ENCODE peak calls at places on chromosome 10, in four cellular contexts. N, D, G and U are unnamed samples.

GRCh38 chr10:77962350-77963146 is 36.0 kb upstream of the DLG5 start:
- DNase-seq in N (no peak), D (no peak), G (no peak), U (no peak)

GRCh38 chr10:125159486-125159931 is 854 bp downstream of the CTBP2 start:
- DNase-seq in N (no peak), D (no peak), G (no peak), U (peak; percentile 46)

GRCh38 chr10:99872367-99873162 is 90.1 kb downstream of the ABCC2 start:
- DNase-seq in N (no peak), D (no peak), G (no peak), U (no peak)

GRCh38 chr10:48442090-48442808 is 135.8 kb downstream of the MAPK8 start:
- DNase-seq in N (no peak), D (no peak), G (no peak), U (no peak)

GRCh38 chr10:64636461-64636860 is 1115.3 kb downstream of the REEP3 start:
- DNase-seq in N (no peak), D (no peak), G (no peak), U (no peak)

GRCh38 chr10:130443236-130443635 is 307.0 kb downstream of the GLRX3 start:
- DNase-seq in N (no peak), D (no peak), G (no peak), U (no peak)

GRCh38 chr10:79905322-79906314 is 43.3 kb downstream of the SFTPD start:
- DNase-seq in N (no peak), D (peak; percentile 27), G (peak; percentile 22), U (peak; percentile 54)

GRCh38 chr10:117165557-117166419 is 27.7 kb upstream of the VAX1 start:
- DNase-seq in N (peak; percentile 33), D (no peak), G (no peak), U (peak; percentile 57)

GRCh38 chr10:15738237-15738928 is 18.7 kb upstream of the ITGA8 start:
- DNase-seq in N (no peak), D (no peak), G (no peak), U (no peak)

GRCh38 chr10:112475565-112476233 is 28.7 kb downstream of the VTI1A start:
- DNase-seq in N (no peak), D (peak; percentile 37), G (no peak), U (no peak)

GRCh38 chr10:74799840-74800239 is 26.6 kb upstream of the KAT6B start:
- DNase-seq in N (no peak), D (no peak), G (no peak), U (no peak)

GRCh38 chr10:97063271-97063982 is 122.3 kb downstream of the SLIT1 start:
- DNase-seq in N (no peak), D (no peak), G (no peak), U (no peak)

GRCh38 chr10:43981232-43981631 is 332.6 kb upstream of the ZNF32 start:
- DNase-seq in N (no peak), D (peak; percentile 29), G (no peak), U (no peak)

GRCh38 chr10:103598654-103599115 is 105.2 kb downstream of the NEURL1 start:
- DNase-seq in N (peak; percentile 66), D (no peak), G (peak; percentile 36), U (peak; percentile 50)

GRCh38 chr10:114259825-114260224 is 20.8 kb downstream of the VWA2 start:
- DNase-seq in N (no peak), D (no peak), G (no peak), U (peak; percentile 78)

GRCh38 chr10:49550563-49550962 is 11.6 kb upstream of the ERCC6 start:
- DNase-seq in N (peak; percentile 46), D (no peak), G (no peak), U (no peak)

GRCh38 chr10:75407716-75408511 is 6.3 kb upstream of the ZNF503 start:
- DNase-seq in N (no peak), D (no peak), G (no peak), U (peak; percentile 37)

GRCh38 chr10:102777696-102778530 is 34.2 kb downstream of the WBP1L start:
- DNase-seq in N (no peak), D (no peak), G (no peak), U (peak; percentile 40)

GRCh38 chr10:42734537-42734936 is 48.1 kb upstream of the BMS1 start:
- DNase-seq in N (no peak), D (no peak), G (no peak), U (no peak)

GRCh38 chr10:3761916-3762708 is 22.9 kb downstream of the KLF6 start:
- DNase-seq in N (peak; percentile 57), D (no peak), G (no peak), U (no peak)

GRCh38 chr10:51983481-51983880 is 284.1 kb upstream of the CSTF2T start:
- DNase-seq in N (no peak), D (no peak), G (no peak), U (no peak)

GRCh38 chr10:36423821-36424248 is 701.6 kb upstream of the ANKRD30A start:
- DNase-seq in N (no peak), D (no peak), G (no peak), U (no peak)

GRCh38 chr10:77290528-77291155 is 347.0 kb downstream of the KCNMA1 start:
- DNase-seq in N (no peak), D (no peak), G (no peak), U (no peak)

GRCh38 chr10:64813391-64813790 is 1292.2 kb downstream of the REEP3 start:
- DNase-seq in N (no peak), D (no peak), G (no peak), U (no peak)

GRCh38 chr10:10830316-10831061 is 187.2 kb upstream of the CELF2 start:
- DNase-seq in N (no peak), D (no peak), G (no peak), U (no peak)

GRCh38 chr10:114791768-114792167 is 29.8 kb upstream of the FHIP2A start:
- DNase-seq in N (no peak), D (no peak), G (no peak), U (no peak)

GRCh38 chr10:88979153-88979562 is 11.4 kb upstream of the FAS start:
- DNase-seq in N (no peak), D (no peak), G (no peak), U (peak; percentile 56)

GRCh38 chr10:118590334-118590733 is 5.1 kb downstream of the PRLHR start:
- DNase-seq in N (no peak), D (no peak), G (no peak), U (no peak)

GRCh38 chr10:807958-808353 is 118.5 kb upstream of the DIP2C start:
- DNase-seq in N (no peak), D (no peak), G (no peak), U (no peak)

GRCh38 chr10:811781-812180 is 119.7 kb downstream of the LARP4B start:
- DNase-seq in N (no peak), D (no peak), G (no peak), U (no peak)

GRCh38 chr10:811379-811778 is 120.1 kb downstream of the LARP4B start:
- DNase-seq in N (no peak), D (no peak), G (no peak), U (no peak)

GRCh38 chr10:810351-810846 is 120.9 kb upstream of the DIP2C start:
- DNase-seq in N (no peak), D (peak; percentile 27), G (no peak), U (no peak)

DNA sequence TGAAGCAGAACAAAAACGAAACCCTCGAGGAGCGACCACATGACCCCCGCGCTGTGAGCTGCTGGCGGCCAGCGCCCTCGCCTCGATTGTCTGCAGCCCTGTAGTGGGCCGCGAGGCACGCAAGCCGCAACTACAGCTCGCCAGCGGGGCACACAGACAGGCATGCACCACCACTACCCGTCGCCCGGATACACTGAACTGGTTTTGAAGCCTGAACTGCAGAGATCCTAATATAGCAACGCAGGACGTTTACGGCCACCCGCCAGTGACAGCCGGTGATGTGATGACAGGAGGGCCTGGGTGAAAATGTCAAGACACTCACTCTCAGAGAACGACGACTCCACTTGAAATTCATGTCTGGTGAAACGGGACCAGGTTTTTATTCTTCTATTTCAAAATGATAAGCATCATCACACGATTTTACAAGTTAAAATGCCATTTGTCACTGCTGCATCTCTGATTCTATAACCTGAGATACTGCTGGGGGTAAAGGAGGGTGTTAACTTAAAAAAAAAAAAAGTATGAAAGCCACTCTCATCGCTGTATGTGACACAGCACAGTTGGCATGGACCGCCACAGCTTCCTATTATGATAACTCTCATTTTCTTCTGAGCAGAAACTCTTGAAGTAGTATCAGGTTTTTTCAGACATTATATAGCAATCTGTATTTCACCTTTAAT is 120.3 kb upstream of the DIP2C start:
- DNase-seq in N (no peak), D (no peak), G (no peak), U (no peak)
- H3K36me3 ChIP-seq in N (peaks cover 45% of the 10 kb centered on the region), D (peaks cover 9% of the 10 kb centered on the region), G (peaks cover 70% of the 10 kb centered on the region), U (peaks cover 81% of the 10 kb centered on the region)

GRCh38 chr10:86489071-86489810 is 32.4 kb downstream of the WAPL start:
- DNase-seq in N (no peak), D (no peak), G (no peak), U (no peak)
- H3K36me3 ChIP-seq in N (peaks cover 6% of the 10 kb centered on the region), D (no peaks in the 10 kb centered on the region), G (peaks cover 10% of the 10 kb centered on the region), U (peaks cover 24% of the 10 kb centered on the region)

GRCh38 chr10:132329565-132330485 is 2.2 kb upstream of the LRRC27 start:
- DNase-seq in N (no peak), D (peak; percentile 28), G (no peak), U (no peak)

GRCh38 chr10:132328130-132328529 is 3.9 kb upstream of the LRRC27 start:
- DNase-seq in N (no peak), D (no peak), G (no peak), U (no peak)

GRCh38 chr10:132328738-132329137 is 3.3 kb upstream of the LRRC27 start:
- DNase-seq in N (no peak), D (no peak), G (no peak), U (no peak)

GRCh38 chr10:132325969-132326889 is 5.8 kb upstream of the LRRC27 start:
- DNase-seq in N (no peak), D (no peak), G (no peak), U (no peak)

DNA sequence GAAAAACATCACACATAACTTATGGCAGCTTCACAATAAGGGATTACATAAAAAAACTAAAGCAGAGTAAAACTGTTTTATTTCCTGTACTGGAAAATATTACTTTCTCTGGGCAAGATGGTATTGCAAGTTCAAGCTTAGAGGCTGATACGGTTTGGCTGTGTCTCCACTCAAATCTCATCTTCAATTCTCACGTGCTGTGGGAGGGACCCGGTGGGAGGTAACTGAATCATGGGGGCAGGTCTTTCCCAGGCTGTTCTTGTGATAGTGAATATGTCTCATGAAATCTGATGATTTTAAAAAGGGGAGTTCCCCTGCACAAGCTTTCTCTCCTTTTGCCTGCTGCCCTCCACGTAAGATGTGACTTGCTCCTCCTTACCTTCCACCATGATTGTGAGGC is 5.1 kb upstream of the LRRC27 start:
- DNase-seq in N (no peak), D (no peak), G (no peak), U (no peak)
- H3K36me3 ChIP-seq in N (no peaks in the 10 kb centered on the region), D (no peaks in the 10 kb centered on the region), G (no peaks in the 10 kb centered on the region), U (peaks cover 4% of the 10 kb centered on the region)

DNA sequence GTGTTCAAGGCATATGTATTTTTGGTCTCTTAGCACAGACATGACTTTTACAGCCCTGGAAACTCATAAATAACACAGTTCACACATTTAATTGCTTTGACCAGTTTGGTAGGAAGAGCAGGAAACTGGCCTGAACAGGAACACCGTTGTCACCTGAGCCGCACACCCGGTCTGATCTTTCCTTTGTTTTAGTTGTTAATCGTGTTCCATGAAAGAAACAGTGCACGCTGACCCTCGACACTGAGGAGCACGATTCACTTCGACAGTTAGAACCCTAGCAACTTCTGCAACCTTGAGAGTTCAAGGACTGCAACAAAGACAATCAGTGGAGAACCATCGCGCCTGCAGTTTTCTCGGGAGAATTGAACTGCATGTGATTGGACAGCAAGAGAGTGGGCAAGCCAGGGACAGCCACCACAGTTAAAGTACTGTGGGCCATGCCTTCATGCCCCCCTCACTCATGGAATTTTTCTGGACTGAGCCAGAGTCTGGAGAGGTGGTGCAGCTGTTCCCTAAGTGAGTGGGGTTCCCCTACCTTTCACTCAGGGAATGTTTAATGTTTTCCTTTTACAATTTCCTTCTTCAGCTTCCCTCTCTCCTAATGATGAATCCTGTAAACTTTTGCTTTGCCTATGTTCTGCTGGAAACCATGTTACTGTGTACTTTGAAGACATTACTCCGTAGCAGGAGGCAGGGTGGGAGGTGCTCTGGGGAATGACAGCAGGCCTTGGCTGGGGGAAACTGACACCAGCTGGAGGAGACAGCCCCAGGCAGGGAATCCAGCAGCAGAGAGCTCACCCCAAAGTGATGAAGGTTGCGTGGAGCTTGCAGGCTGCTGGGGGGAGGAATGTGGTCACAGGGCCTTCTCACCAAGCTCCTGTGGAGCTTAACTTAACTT is 198.7 kb downstream of the ZNF438 start:
- DNase-seq in N (no peak), D (no peak), G (no peak), U (no peak)
- H3K36me3 ChIP-seq in N (no peaks in the 10 kb centered on the region), D (no peaks in the 10 kb centered on the region), G (no peaks in the 10 kb centered on the region), U (no peaks in the 10 kb centered on the region)